ENCODE peak calls at places on chromosomes 4 and X, in five cellular contexts. E, V, S, Q and D are unnamed samples.

GRCh38 chr4:75598390-75598789 is 31.9 kb downstream of the CDKL2 start:
- DNase-seq in E (no peak), V (no peak), S (no peak), Q (no peak), D (no peak)

GRCh38 chr4:22689428-22689827 is 3.3 kb upstream of the GBA3 start:
- DNase-seq in E (no peak), V (no peak), S (no peak), Q (no peak), D (no peak)

GRCh38 chr4:85489273-85489672 is 14.3 kb downstream of the ARHGAP24 start:
- DNase-seq in E (no peak), V (no peak), S (no peak), Q (no peak), D (no peak)

GRCh38 chrX:150310417-150310816 is 52.7 kb upstream of the MAMLD1 start:
- DNase-seq in E (no peak), V (no peak), S (no peak), Q (no peak), D (no peak)

GRCh38 chr4:156792462-156793085 is 179.0 kb downstream of the PDGFC start:
- DNase-seq in E (no peak), V (no peak), S (no peak), Q (no peak), D (no peak)

GRCh38 chrX:130118396-130118795 is 8.1 kb upstream of the ELF4 start:
- DNase-seq in E (no peak), V (no peak), S (peak; percentile 20), Q (peak; percentile 5), D (no peak)

GRCh38 chrX:103640401-103641155 is 11.8 kb downstream of the TCEAL1 start:
- DNase-seq in E (no peak), V (no peak), S (no peak), Q (no peak), D (no peak)

GRCh38 chrX:113287761-113288160 is 447.1 kb upstream of the AMOT start:
- DNase-seq in E (no peak), V (no peak), S (no peak), Q (no peak), D (no peak)

GRCh38 chr4:168978001-168978700 is 31.9 kb downstream of the CBR4 start:
- DNase-seq in E (no peak), V (no peak), S (no peak), Q (no peak), D (no peak)

GRCh38 chrX:25015486-25016360 is at the start of gene ARX:
- DNase-seq in E (peak; percentile 80), V (no peak), S (peak; percentile 50), Q (peak; percentile 12), D (no peak)

GRCh38 chr4:152458801-152459302 is 77.0 kb downstream of the FBXW7 start:
- DNase-seq in E (no peak), V (no peak), S (no peak), Q (no peak), D (no peak)

GRCh38 chr4:5429747-5430146 is 278.6 kb downstream of the EVC2 start:
- DNase-seq in E (no peak), V (no peak), S (no peak), Q (no peak), D (no peak)

GRCh38 chr4:138972956-138973819 is 42.4 kb upstream of the NOCT start:
- DNase-seq in E (no peak), V (no peak), S (no peak), Q (no peak), D (no peak)

GRCh38 chrX:11437642-11438379 is 144.6 kb downstream of the AMELX start:
- DNase-seq in E (no peak), V (no peak), S (no peak), Q (no peak), D (no peak)

GRCh38 chr4:94669672-94670664 is 87.8 kb upstream of the BMPR1B start:
- DNase-seq in E (no peak), V (no peak), S (no peak), Q (no peak), D (no peak)

GRCh38 chr4:139913398-139913990 is 240.5 kb downstream of the MAML3 start:
- DNase-seq in E (no peak), V (no peak), S (peak; percentile 31), Q (no peak), D (no peak)

GRCh38 chr4:12724520-12724919 is 759.6 kb downstream of the RAB28 start:
- DNase-seq in E (no peak), V (no peak), S (no peak), Q (no peak), D (no peak)

GRCh38 chr4:182190306-182190705 is 52.9 kb upstream of the TENM3 start:
- DNase-seq in E (no peak), V (no peak), S (no peak), Q (no peak), D (no peak)

GRCh38 chrX:124737771-124738170 is 391.4 kb downstream of the SH2D1A start:
- DNase-seq in E (no peak), V (no peak), S (no peak), Q (no peak), D (no peak)

GRCh38 chr4:121822796-121823504 is 733 bp downstream of the CCNA2 start:
- DNase-seq in E (no peak), V (peak; percentile 10), S (no peak), Q (peak; percentile 22), D (no peak)

GRCh38 chr4:163697121-163697520 is 202.6 kb downstream of the TMA16 start:
- DNase-seq in E (no peak), V (no peak), S (no peak), Q (no peak), D (no peak)

GRCh38 chr4:139973015-139973414 is 181.0 kb downstream of the MAML3 start:
- DNase-seq in E (no peak), V (no peak), S (no peak), Q (no peak), D (no peak)

GRCh38 chrX:102580891-102581290 is 18.4 kb upstream of the ARMCX5 start:
- DNase-seq in E (no peak), V (no peak), S (no peak), Q (no peak), D (no peak)

GRCh38 chr4:140635606-140636005 is 66.8 kb upstream of the UCP1 start:
- DNase-seq in E (no peak), V (no peak), S (no peak), Q (no peak), D (no peak)

GRCh38 chr4:108175966-108176365 is 7.2 kb upstream of the LEF1 start:
- DNase-seq in E (no peak), V (no peak), S (no peak), Q (no peak), D (no peak)

GRCh38 chr4:113979157-113979972 is at the start of gene ARSJ:
- DNase-seq in E (peak; percentile 53), V (no peak), S (peak; percentile 57), Q (peak; percentile 18), D (no peak)

GRCh38 chrX:50971390-50971789 is 60.9 kb downstream of the BMP15 start:
- DNase-seq in E (no peak), V (no peak), S (peak; percentile 16), Q (no peak), D (no peak)

GRCh38 chrX:10591363-10592036 is 28.9 kb downstream of the MID1 start:
- DNase-seq in E (no peak), V (no peak), S (no peak), Q (no peak), D (no peak)

GRCh38 chr4:38621004-38621684 is 42.9 kb upstream of the KLF3 start:
- DNase-seq in E (no peak), V (no peak), S (no peak), Q (no peak), D (peak; percentile 21)

GRCh38 chr4:39976945-39977488 is 694 bp downstream of the PDS5A start:
- DNase-seq in E (peak; percentile 36), V (peak; percentile 30), S (no peak), Q (peak; percentile 56), D (no peak)

GRCh38 chrX:140817943-140818342 is 108.4 kb downstream of the LINC00632 start:
- DNase-seq in E (no peak), V (no peak), S (no peak), Q (no peak), D (no peak)